ENCODE peak calls at places on chromosomes 16 and 17, in eight cellular contexts. One of them, this sample, is unnamed.

GRCh38 chr16:81491522-81492188 is 47.0 kb downstream of the CMIP start:
- DNase-seq in fibroblast of the aortic adventitia: peak
- DNase-seq in stimulated activated CD4-positive, alpha-beta T cell treated with anti-CD3 and anti-CD28 coated beads, Interleukin-1b, Interleukin-23, amount 100 ng/mL, for 1 hour: no peak
- DNase-seq in neural progenitor cell: no peak
- DNase-seq in HFF-Myc: no peak
- DNase-seq in midbrain: no peak
- DNase-seq in head of caudate nucleus: no peak
- DNase-seq in left ventricle myocardium superior: no peak
- DNase-seq in this sample: no peak

GRCh38 chr17:64707077-64707591 is 45.0 kb upstream of the SMURF2 start:
- DNase-seq in fibroblast of the aortic adventitia: peak
- DNase-seq in stimulated activated CD4-positive, alpha-beta T cell treated with anti-CD3 and anti-CD28 coated beads, Interleukin-1b, Interleukin-23, amount 100 ng/mL, for 1 hour: no peak
- DNase-seq in neural progenitor cell: no peak
- DNase-seq in HFF-Myc: peak
- DNase-seq in midbrain: peak
- DNase-seq in head of caudate nucleus: peak
- DNase-seq in left ventricle myocardium superior: peak
- DNase-seq in this sample: peak

GRCh38 chr17:8837438-8838075 is 29.9 kb downstream of the PIK3R6 start:
- DNase-seq in fibroblast of the aortic adventitia: no peak
- DNase-seq in stimulated activated CD4-positive, alpha-beta T cell treated with anti-CD3 and anti-CD28 coated beads, Interleukin-1b, Interleukin-23, amount 100 ng/mL, for 1 hour: no peak
- DNase-seq in neural progenitor cell: no peak
- DNase-seq in HFF-Myc: no peak
- DNase-seq in midbrain: no peak
- DNase-seq in head of caudate nucleus: no peak
- DNase-seq in left ventricle myocardium superior: no peak
- DNase-seq in this sample: no peak

GRCh38 chr16:12553191-12553590 is 250.5 kb downstream of the CPPED1 start:
- DNase-seq in fibroblast of the aortic adventitia: no peak
- DNase-seq in stimulated activated CD4-positive, alpha-beta T cell treated with anti-CD3 and anti-CD28 coated beads, Interleukin-1b, Interleukin-23, amount 100 ng/mL, for 1 hour: no peak
- DNase-seq in neural progenitor cell: no peak
- DNase-seq in HFF-Myc: no peak
- DNase-seq in midbrain: no peak
- DNase-seq in head of caudate nucleus: no peak
- DNase-seq in left ventricle myocardium superior: no peak
- DNase-seq in this sample: no peak

GRCh38 chr16:23564964-23565363 is 7.4 kb downstream of the UBFD1 start:
- DNase-seq in fibroblast of the aortic adventitia: no peak
- DNase-seq in stimulated activated CD4-positive, alpha-beta T cell treated with anti-CD3 and anti-CD28 coated beads, Interleukin-1b, Interleukin-23, amount 100 ng/mL, for 1 hour: no peak
- DNase-seq in neural progenitor cell: no peak
- DNase-seq in HFF-Myc: no peak
- DNase-seq in midbrain: peak
- DNase-seq in head of caudate nucleus: no peak
- DNase-seq in left ventricle myocardium superior: peak
- DNase-seq in this sample: no peak

GRCh38 chr17:39632153-39632941 is 4.6 kb upstream of the STARD3 start:
- DNase-seq in fibroblast of the aortic adventitia: no peak
- DNase-seq in stimulated activated CD4-positive, alpha-beta T cell treated with anti-CD3 and anti-CD28 coated beads, Interleukin-1b, Interleukin-23, amount 100 ng/mL, for 1 hour: no peak
- DNase-seq in neural progenitor cell: no peak
- DNase-seq in HFF-Myc: no peak
- DNase-seq in midbrain: peak
- DNase-seq in head of caudate nucleus: peak
- DNase-seq in left ventricle myocardium superior: no peak
- DNase-seq in this sample: peak

GRCh38 chr17:60314423-60314822 is 77.5 kb downstream of the USP32 start:
- DNase-seq in fibroblast of the aortic adventitia: no peak
- DNase-seq in stimulated activated CD4-positive, alpha-beta T cell treated with anti-CD3 and anti-CD28 coated beads, Interleukin-1b, Interleukin-23, amount 100 ng/mL, for 1 hour: no peak
- DNase-seq in neural progenitor cell: no peak
- DNase-seq in HFF-Myc: no peak
- DNase-seq in midbrain: no peak
- DNase-seq in head of caudate nucleus: no peak
- DNase-seq in left ventricle myocardium superior: no peak
- DNase-seq in this sample: no peak

GRCh38 chr17:17859909-17860760 is 23.3 kb upstream of the SREBF1 start:
- DNase-seq in fibroblast of the aortic adventitia: peak
- DNase-seq in stimulated activated CD4-positive, alpha-beta T cell treated with anti-CD3 and anti-CD28 coated beads, Interleukin-1b, Interleukin-23, amount 100 ng/mL, for 1 hour: peak
- DNase-seq in neural progenitor cell: peak
- DNase-seq in HFF-Myc: no peak
- DNase-seq in midbrain: peak
- DNase-seq in head of caudate nucleus: peak
- DNase-seq in left ventricle myocardium superior: peak
- DNase-seq in this sample: no peak

GRCh38 chr17:673200-673681 is 41.4 kb downstream of the VPS53 start:
- DNase-seq in fibroblast of the aortic adventitia: no peak
- DNase-seq in stimulated activated CD4-positive, alpha-beta T cell treated with anti-CD3 and anti-CD28 coated beads, Interleukin-1b, Interleukin-23, amount 100 ng/mL, for 1 hour: no peak
- DNase-seq in neural progenitor cell: peak
- DNase-seq in HFF-Myc: no peak
- DNase-seq in midbrain: no peak
- DNase-seq in head of caudate nucleus: no peak
- DNase-seq in left ventricle myocardium superior: no peak
- DNase-seq in this sample: no peak